ENCODE peak calls at places on chromosomes 13 and 19, in six cellular contexts. One of them, this sample, is unnamed.

GRCh38 chr13:24272452-24273161 is 36.8 kb upstream of the C1QTNF9 start:
- DNase-seq in right atrium auricular region: peak
- DNase-seq in AG04450: no peak
- DNase-seq in kidney: no peak
- DNase-seq in mammary epithelial cell: no peak
- DNase-seq in RWPE1: no peak
- DNase-seq in this sample: peak

GRCh38 chr19:14554382-14554812 is 17.5 kb downstream of the NDUFB7 start:
- DNase-seq in RWPE1: no peak
- DNase-seq in kidney: no peak
- DNase-seq in mammary epithelial cell: peak
- DNase-seq in right atrium auricular region: no peak
- DNase-seq in AG04450: no peak
- DNase-seq in this sample: no peak

GRCh38 chr13:87554045-87554444 is 117.1 kb upstream of the SLITRK5 start:
- DNase-seq in kidney: no peak
- DNase-seq in AG04450: no peak
- DNase-seq in right atrium auricular region: no peak
- DNase-seq in mammary epithelial cell: no peak
- DNase-seq in RWPE1: no peak
- DNase-seq in this sample: no peak

GRCh38 chr13:73173160-73173905 is 114.5 kb downstream of the KLF5 start:
- DNase-seq in RWPE1: no peak
- DNase-seq in mammary epithelial cell: no peak
- DNase-seq in AG04450: no peak
- DNase-seq in kidney: no peak
- DNase-seq in right atrium auricular region: no peak
- DNase-seq in this sample: no peak

GRCh38 chr13:39822437-39822836 is 167.0 kb downstream of the COG6 start:
- DNase-seq in kidney: no peak
- DNase-seq in mammary epithelial cell: peak
- DNase-seq in RWPE1: no peak
- DNase-seq in AG04450: no peak
- DNase-seq in right atrium auricular region: no peak
- DNase-seq in this sample: no peak

GRCh38 chr19:35207391-35207871 is 21.1 kb downstream of the FAM187B start:
- DNase-seq in AG04450: no peak
- DNase-seq in kidney: no peak
- DNase-seq in right atrium auricular region: no peak
- DNase-seq in mammary epithelial cell: peak
- DNase-seq in RWPE1: no peak
- DNase-seq in this sample: no peak

GRCh38 chr13:112881656-112882554 is 87.1 kb upstream of the MCF2L start:
- DNase-seq in RWPE1: no peak
- DNase-seq in right atrium auricular region: no peak
- DNase-seq in AG04450: no peak
- DNase-seq in kidney: peak
- DNase-seq in mammary epithelial cell: no peak
- DNase-seq in this sample: no peak

GRCh38 chr13:45108716-45109706 is 11.3 kb upstream of the GTF2F2 start:
- DNase-seq in AG04450: no peak
- DNase-seq in RWPE1: no peak
- DNase-seq in mammary epithelial cell: peak
- DNase-seq in kidney: no peak
- DNase-seq in right atrium auricular region: no peak
- DNase-seq in this sample: no peak

GRCh38 chr13:113947321-113948033 is 26.4 kb downstream of the C13orf46 start:
- DNase-seq in right atrium auricular region: no peak
- DNase-seq in AG04450: no peak
- DNase-seq in kidney: peak
- DNase-seq in RWPE1: peak
- DNase-seq in mammary epithelial cell: peak
- DNase-seq in this sample: peak

GRCh38 chr13:101289764-101290163 is 126.5 kb downstream of the NALCN start:
- DNase-seq in RWPE1: no peak
- DNase-seq in AG04450: peak
- DNase-seq in right atrium auricular region: no peak
- DNase-seq in mammary epithelial cell: peak
- DNase-seq in kidney: no peak
- DNase-seq in this sample: peak

GRCh38 chr19:43474487-43474886 is 9.1 kb upstream of the LYPD3 start:
- DNase-seq in RWPE1: no peak
- DNase-seq in right atrium auricular region: no peak
- DNase-seq in AG04450: no peak
- DNase-seq in kidney: peak
- DNase-seq in mammary epithelial cell: no peak
- DNase-seq in this sample: no peak

GRCh38 chr13:63408227-63409202 is 1992.9 kb upstream of the PCDH20 start:
- DNase-seq in mammary epithelial cell: no peak
- DNase-seq in right atrium auricular region: no peak
- DNase-seq in AG04450: no peak
- DNase-seq in kidney: no peak
- DNase-seq in RWPE1: no peak
- DNase-seq in this sample: no peak

GRCh38 chr13:103866041-103866440 is 799.8 kb upstream of the SLC10A2 start:
- DNase-seq in right atrium auricular region: no peak
- DNase-seq in mammary epithelial cell: no peak
- DNase-seq in RWPE1: no peak
- DNase-seq in kidney: no peak
- DNase-seq in AG04450: no peak
- DNase-seq in this sample: no peak

GRCh38 chr19:55360902-55361301 is 2.2 kb downstream of the GARIN5B start:
- DNase-seq in mammary epithelial cell: no peak
- DNase-seq in right atrium auricular region: no peak
- DNase-seq in RWPE1: no peak
- DNase-seq in kidney: peak
- DNase-seq in AG04450: no peak
- DNase-seq in this sample: no peak

GRCh38 chr13:44918323-44919102 is 70.8 kb downstream of the NUFIP1 start:
- DNase-seq in right atrium auricular region: peak
- DNase-seq in AG04450: peak
- DNase-seq in mammary epithelial cell: no peak
- DNase-seq in kidney: peak
- DNase-seq in RWPE1: peak
- DNase-seq in this sample: peak

GRCh38 chr13:61531383-61532065 is 115.9 kb upstream of the PCDH20 start:
- DNase-seq in mammary epithelial cell: no peak
- DNase-seq in AG04450: no peak
- DNase-seq in right atrium auricular region: no peak
- DNase-seq in RWPE1: peak
- DNase-seq in kidney: no peak
- DNase-seq in this sample: no peak

GRCh38 chr19:40445006-40445312 is 824 bp upstream of the SERTAD3 start:
- DNase-seq in AG04450: no peak
- DNase-seq in mammary epithelial cell: no peak
- DNase-seq in RWPE1: no peak
- DNase-seq in right atrium auricular region: no peak
- DNase-seq in kidney: no peak
- DNase-seq in this sample: no peak

GRCh38 chr13:101978546-101979315 is 423.1 kb downstream of the FGF14 start:
- DNase-seq in mammary epithelial cell: no peak
- DNase-seq in AG04450: no peak
- DNase-seq in kidney: no peak
- DNase-seq in RWPE1: no peak
- DNase-seq in right atrium auricular region: no peak
- DNase-seq in this sample: no peak

GRCh38 chr13:44805623-44806022 is 183.6 kb downstream of the NUFIP1 start:
- DNase-seq in AG04450: no peak
- DNase-seq in right atrium auricular region: no peak
- DNase-seq in RWPE1: no peak
- DNase-seq in mammary epithelial cell: no peak
- DNase-seq in kidney: no peak
- DNase-seq in this sample: no peak

GRCh38 chr19:2270572-2271515 is 11.1 kb downstream of the PEAK3 start:
- DNase-seq in mammary epithelial cell: peak
- DNase-seq in AG04450: peak
- DNase-seq in kidney: peak
- DNase-seq in RWPE1: peak
- DNase-seq in right atrium auricular region: peak
- DNase-seq in this sample: peak

GRCh38 chr13:53137777-53138176 is 109.2 kb downstream of the OLFM4 start:
- DNase-seq in right atrium auricular region: no peak
- DNase-seq in mammary epithelial cell: no peak
- DNase-seq in AG04450: peak
- DNase-seq in RWPE1: peak
- DNase-seq in kidney: no peak
- DNase-seq in this sample: no peak

GRCh38 chr13:70390968-70391367 is 282.7 kb upstream of the KLHL1 start:
- DNase-seq in RWPE1: no peak
- DNase-seq in kidney: no peak
- DNase-seq in AG04450: no peak
- DNase-seq in right atrium auricular region: no peak
- DNase-seq in mammary epithelial cell: no peak
- DNase-seq in this sample: no peak

GRCh38 chr13:83825676-83826075 is 56.6 kb downstream of the SLITRK1 start:
- DNase-seq in RWPE1: no peak
- DNase-seq in kidney: no peak
- DNase-seq in mammary epithelial cell: no peak
- DNase-seq in AG04450: no peak
- DNase-seq in right atrium auricular region: no peak
- DNase-seq in this sample: peak

GRCh38 chr13:72643339-72643989 is 84.0 kb downstream of the MZT1 start:
- DNase-seq in mammary epithelial cell: peak
- DNase-seq in right atrium auricular region: no peak
- DNase-seq in kidney: no peak
- DNase-seq in RWPE1: peak
- DNase-seq in AG04450: peak
- DNase-seq in this sample: peak

GRCh38 chr13:98598043-98598442 is 21.1 kb upstream of the STK24 start:
- DNase-seq in RWPE1: no peak
- DNase-seq in mammary epithelial cell: no peak
- DNase-seq in AG04450: no peak
- DNase-seq in kidney: no peak
- DNase-seq in right atrium auricular region: no peak
- DNase-seq in this sample: no peak

GRCh38 chr19:53868091-53868891 is 608 bp downstream of the MYADM start:
- DNase-seq in kidney: peak
- DNase-seq in mammary epithelial cell: peak
- DNase-seq in RWPE1: peak
- DNase-seq in right atrium auricular region: peak
- DNase-seq in AG04450: no peak
- DNase-seq in this sample: peak

GRCh38 chr13:112772929-112773328 is 83.1 kb downstream of the ATP11A start:
- DNase-seq in kidney: no peak
- DNase-seq in AG04450: no peak
- DNase-seq in right atrium auricular region: no peak
- DNase-seq in RWPE1: no peak
- DNase-seq in mammary epithelial cell: no peak
- DNase-seq in this sample: no peak

GRCh38 chr13:98846991-98847390 is 94.5 kb upstream of the SLC15A1 start:
- DNase-seq in right atrium auricular region: no peak
- DNase-seq in RWPE1: no peak
- DNase-seq in AG04450: no peak
- DNase-seq in mammary epithelial cell: no peak
- DNase-seq in kidney: no peak
- DNase-seq in this sample: no peak

GRCh38 chr13:114037674-114038073 is 63.8 kb upstream of the C13orf46 start:
- DNase-seq in kidney: no peak
- DNase-seq in right atrium auricular region: no peak
- DNase-seq in RWPE1: no peak
- DNase-seq in AG04450: no peak
- DNase-seq in mammary epithelial cell: no peak
- DNase-seq in this sample: no peak

GRCh38 chr19:35157431-35157830 is 2.9 kb downstream of the FXYD5 start:
- DNase-seq in RWPE1: no peak
- DNase-seq in AG04450: no peak
- DNase-seq in kidney: no peak
- DNase-seq in mammary epithelial cell: no peak
- DNase-seq in right atrium auricular region: no peak
- DNase-seq in this sample: no peak

GRCh38 chr13:49093376-49093775 is 117.7 kb downstream of the FNDC3A start:
- DNase-seq in kidney: no peak
- DNase-seq in AG04450: no peak
- DNase-seq in mammary epithelial cell: no peak
- DNase-seq in RWPE1: no peak
- DNase-seq in right atrium auricular region: no peak
- DNase-seq in this sample: no peak

GRCh38 chr19:54674021-54674617 is 11.3 kb downstream of the LILRB4 start:
- DNase-seq in AG04450: no peak
- DNase-seq in kidney: no peak
- DNase-seq in right atrium auricular region: no peak
- DNase-seq in RWPE1: peak
- DNase-seq in mammary epithelial cell: peak
- DNase-seq in this sample: no peak

GRCh38 chr19:18500820-18501219 is 21.1 kb downstream of the ELL start:
- DNase-seq in AG04450: no peak
- DNase-seq in mammary epithelial cell: no peak
- DNase-seq in kidney: peak
- DNase-seq in RWPE1: no peak
- DNase-seq in right atrium auricular region: peak
- DNase-seq in this sample: no peak
- H3K27ac ChIP-seq in AG04450: no peak
- H3K27ac ChIP-seq in mammary epithelial cell: no peak
- H3K27ac ChIP-seq in kidney: peak
- H3K27ac ChIP-seq in RWPE1: peak
- H3K27ac ChIP-seq in right atrium auricular region: peak
- H3K27ac ChIP-seq in this sample: no peak

GRCh38 chr13:30829788-30830637 is 76.1 kb upstream of the MEDAG start:
- DNase-seq in mammary epithelial cell: no peak
- DNase-seq in AG04450: no peak
- DNase-seq in RWPE1: no peak
- DNase-seq in kidney: no peak
- DNase-seq in right atrium auricular region: no peak
- DNase-seq in this sample: peak
- H3K27ac ChIP-seq in mammary epithelial cell: peak
- H3K27ac ChIP-seq in AG04450: no peak
- H3K27ac ChIP-seq in RWPE1: peak
- H3K27ac ChIP-seq in kidney: no peak
- H3K27ac ChIP-seq in right atrium auricular region: no peak
- H3K27ac ChIP-seq in this sample: no peak

GRCh38 chr19:37998801-37999308 is 91.8 kb downstream of the SIPA1L3 start:
- DNase-seq in AG04450: no peak
- DNase-seq in kidney: no peak
- DNase-seq in right atrium auricular region: no peak
- DNase-seq in mammary epithelial cell: no peak
- DNase-seq in RWPE1: no peak
- DNase-seq in this sample: no peak
- H3K27ac ChIP-seq in AG04450: peak
- H3K27ac ChIP-seq in kidney: peak
- H3K27ac ChIP-seq in right atrium auricular region: peak
- H3K27ac ChIP-seq in mammary epithelial cell: peak
- H3K27ac ChIP-seq in RWPE1: peak
- H3K27ac ChIP-seq in this sample: no peak

DNA sequence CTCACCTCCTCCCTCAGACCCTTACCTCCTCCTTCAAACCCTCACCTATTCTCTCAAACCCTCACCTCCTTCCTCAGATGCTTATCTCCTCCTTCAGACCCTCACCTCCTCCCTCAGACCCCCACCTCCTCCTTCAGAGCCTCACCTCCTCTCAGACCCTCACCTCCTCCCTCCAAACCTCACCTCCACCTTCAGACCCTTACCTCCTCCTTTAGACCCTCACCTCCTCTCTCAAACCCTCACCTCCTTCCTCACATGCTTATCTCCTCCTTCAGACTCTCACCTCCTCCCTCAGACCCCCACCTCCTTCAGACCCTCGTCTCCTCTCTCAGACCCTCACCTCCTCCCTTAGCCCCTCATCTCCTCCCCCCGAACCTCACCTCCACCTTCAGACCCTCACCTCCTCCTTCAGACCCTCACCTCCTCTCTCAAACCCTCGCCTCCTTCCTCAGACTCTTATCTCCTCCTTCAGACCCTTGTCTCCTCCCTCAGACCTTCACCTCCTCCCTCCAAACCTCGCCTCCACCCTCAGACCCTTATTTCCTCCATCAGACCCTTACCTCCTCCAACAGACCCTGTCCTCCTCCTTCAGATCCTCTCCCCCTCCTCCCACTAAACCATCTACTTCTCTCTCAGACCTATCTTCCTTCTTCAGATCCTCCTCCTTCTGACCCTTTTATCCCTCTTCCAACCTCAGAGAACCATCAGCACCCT is 2.5 kb upstream of the BCL3 start:
- DNase-seq in kidney: no peak
- DNase-seq in mammary epithelial cell: no peak
- DNase-seq in right atrium auricular region: no peak
- DNase-seq in RWPE1: no peak
- DNase-seq in AG04450: no peak
- DNase-seq in this sample: no peak
- H3K27ac ChIP-seq in kidney: peak
- H3K27ac ChIP-seq in mammary epithelial cell: no peak
- H3K27ac ChIP-seq in right atrium auricular region: peak
- H3K27ac ChIP-seq in RWPE1: peak
- H3K27ac ChIP-seq in AG04450: no peak
- H3K27ac ChIP-seq in this sample: no peak